ENCODE peak calls at places on chromosomes 2 and 18, in seven cellular contexts. A is lower lobe of right lung, Y is WERI-Rb-1, X is testis, T is brain microvascular endothelial cell, U is fibroblast of the aortic adventitia, J is mammary epithelial cell. B is an unnamed sample.

GRCh38 chr2:127707890-127708648 is 6.8 kb downstream of the SFT2D3 start:
- DNase-seq in A (no peak), Y (no peak), X (peak), T (no peak), U (peak), J (peak), B (no peak)

GRCh38 chr2:44778221-44778654 is 163.3 kb upstream of the SIX3 start:
- DNase-seq in A (no peak), Y (peak), X (no peak), T (no peak), U (no peak), J (no peak), B (no peak)

GRCh38 chr2:25372405-25373268 is 30.9 kb upstream of the DNMT3A start:
- DNase-seq in A (no peak), Y (peak), X (no peak), T (no peak), U (no peak), J (no peak), B (no peak)

GRCh38 chr18:51390695-51391094 is 193.2 kb upstream of the MEX3C start:
- DNase-seq in A (no peak), Y (peak), X (no peak), T (peak), U (no peak), J (peak), B (no peak)

GRCh38 chr2:239305222-239305575 is 95.6 kb downstream of the HDAC4 start:
- DNase-seq in A (no peak), Y (no peak), X (peak), T (no peak), U (no peak), J (no peak), B (no peak)

GRCh38 chr2:3325458-3326181 is 52.0 kb downstream of the EIPR1 start:
- DNase-seq in A (no peak), Y (no peak), X (no peak), T (no peak), U (no peak), J (no peak), B (no peak)

GRCh38 chr2:219065484-219065883 is 4.8 kb upstream of the IHH start:
- DNase-seq in A (no peak), Y (no peak), X (no peak), T (no peak), U (no peak), J (no peak), B (no peak)

GRCh38 chr2:25164526-25164925 is 3.9 kb downstream of the POMC start:
- DNase-seq in A (no peak), Y (no peak), X (no peak), T (no peak), U (no peak), J (no peak), B (no peak)

GRCh38 chr2:183995632-183996031 is 602.7 kb upstream of the ZNF804A start:
- DNase-seq in A (no peak), Y (no peak), X (no peak), T (peak), U (no peak), J (no peak), B (no peak)

GRCh38 chr18:49031511-49032188 is 80.9 kb upstream of the SMAD7 start:
- DNase-seq in A (no peak), Y (no peak), X (no peak), T (no peak), U (no peak), J (no peak), B (no peak)

GRCh38 chr2:88694015-88694414 is 2.5 kb downstream of the RPIA start:
- DNase-seq in A (peak), Y (no peak), X (no peak), T (no peak), U (no peak), J (no peak), B (no peak)

GRCh38 chr2:54728669-54729120 is 5.2 kb downstream of the EML6 start:
- DNase-seq in A (no peak), Y (no peak), X (no peak), T (peak), U (peak), J (peak), B (peak)

GRCh38 chr2:112920923-112921532 is 10.1 kb downstream of the IL37 start:
- DNase-seq in A (no peak), Y (no peak), X (no peak), T (peak), U (no peak), J (peak), B (no peak)

GRCh38 chr2:132415256-132416079 is 1.1 kb upstream of the GPR39 start:
- DNase-seq in A (no peak), Y (peak), X (no peak), T (no peak), U (peak), J (peak), B (no peak)

GRCh38 chr2:170264522-170264860 is 86.5 kb downstream of the MYO3B start:
- DNase-seq in A (no peak), Y (no peak), X (no peak), T (no peak), U (no peak), J (no peak), B (no peak)

GRCh38 chr2:68590702-68591101 is 52.7 kb upstream of the PROKR1 start:
- DNase-seq in A (no peak), Y (no peak), X (no peak), T (no peak), U (no peak), J (no peak), B (no peak)

GRCh38 chr2:32894119-32894728 is 52.5 kb upstream of the LTBP1 start:
- DNase-seq in A (no peak), Y (no peak), X (no peak), T (no peak), U (no peak), J (no peak), B (no peak)

GRCh38 chr2:228507870-228508269 is 326.4 kb upstream of the SPHKAP start:
- DNase-seq in A (no peak), Y (no peak), X (no peak), T (no peak), U (peak), J (no peak), B (no peak)

GRCh38 chr18:80247403-80247916 is at the start of gene PARD6G:
- DNase-seq in A (peak), Y (peak), X (peak), T (peak), U (peak), J (peak), B (no peak)

GRCh38 chr2:30267161-30267568 is 35.8 kb downstream of the LBH start:
- DNase-seq in A (no peak), Y (peak), X (no peak), T (no peak), U (no peak), J (no peak), B (no peak)

GRCh38 chr2:27320958-27321543 is 1.8 kb downstream of the MPV17 start:
- DNase-seq in A (peak), Y (peak), X (peak), T (peak), U (peak), J (peak), B (peak)

GRCh38 chr18:53380063-53380639 is 844.3 kb downstream of the MBD2 start:
- DNase-seq in A (no peak), Y (no peak), X (no peak), T (no peak), U (no peak), J (peak), B (peak)

GRCh38 chr2:86350751-86351150 is 13.3 kb upstream of the REEP1 start:
- DNase-seq in A (no peak), Y (no peak), X (no peak), T (no peak), U (no peak), J (no peak), B (no peak)

GRCh38 chr18:44742741-44743311 is 62.1 kb downstream of the SETBP1 start:
- DNase-seq in A (no peak), Y (peak), X (peak), T (peak), U (peak), J (no peak), B (peak)

GRCh38 chr2:35428548-35428947 is 927.0 kb upstream of the CRIM1 start:
- DNase-seq in A (peak), Y (peak), X (peak), T (peak), U (no peak), J (peak), B (no peak)

GRCh38 chr18:48973731-48974130 is 23.0 kb upstream of the SMAD7 start:
- DNase-seq in A (no peak), Y (no peak), X (no peak), T (no peak), U (no peak), J (peak), B (no peak)

GRCh38 chr2:165803123-165803760 is 9.2 kb upstream of the GALNT3 start:
- DNase-seq in A (no peak), Y (no peak), X (peak), T (peak), U (peak), J (peak), B (no peak)

GRCh38 chr2:19799881-19800780 is 101.7 kb downstream of the TTC32 start:
- DNase-seq in A (no peak), Y (no peak), X (no peak), T (no peak), U (no peak), J (peak), B (no peak)

GRCh38 chr2:10771786-10772185 is 40.8 kb downstream of the PDIA6 start:
- DNase-seq in A (no peak), Y (no peak), X (no peak), T (no peak), U (no peak), J (no peak), B (no peak)

GRCh38 chr2:10772868-10773215 is 39.7 kb downstream of the PDIA6 start:
- DNase-seq in A (no peak), Y (no peak), X (no peak), T (no peak), U (no peak), J (no peak), B (no peak)

GRCh38 chr2:10772201-10772867 is 40.3 kb downstream of the PDIA6 start:
- DNase-seq in A (no peak), Y (no peak), X (no peak), T (no peak), U (no peak), J (no peak), B (no peak)

GRCh38 chr2:10773841-10774341 is 38.7 kb downstream of the PDIA6 start:
- DNase-seq in A (no peak), Y (no peak), X (no peak), T (no peak), U (no peak), J (peak), B (no peak)

DNA sequence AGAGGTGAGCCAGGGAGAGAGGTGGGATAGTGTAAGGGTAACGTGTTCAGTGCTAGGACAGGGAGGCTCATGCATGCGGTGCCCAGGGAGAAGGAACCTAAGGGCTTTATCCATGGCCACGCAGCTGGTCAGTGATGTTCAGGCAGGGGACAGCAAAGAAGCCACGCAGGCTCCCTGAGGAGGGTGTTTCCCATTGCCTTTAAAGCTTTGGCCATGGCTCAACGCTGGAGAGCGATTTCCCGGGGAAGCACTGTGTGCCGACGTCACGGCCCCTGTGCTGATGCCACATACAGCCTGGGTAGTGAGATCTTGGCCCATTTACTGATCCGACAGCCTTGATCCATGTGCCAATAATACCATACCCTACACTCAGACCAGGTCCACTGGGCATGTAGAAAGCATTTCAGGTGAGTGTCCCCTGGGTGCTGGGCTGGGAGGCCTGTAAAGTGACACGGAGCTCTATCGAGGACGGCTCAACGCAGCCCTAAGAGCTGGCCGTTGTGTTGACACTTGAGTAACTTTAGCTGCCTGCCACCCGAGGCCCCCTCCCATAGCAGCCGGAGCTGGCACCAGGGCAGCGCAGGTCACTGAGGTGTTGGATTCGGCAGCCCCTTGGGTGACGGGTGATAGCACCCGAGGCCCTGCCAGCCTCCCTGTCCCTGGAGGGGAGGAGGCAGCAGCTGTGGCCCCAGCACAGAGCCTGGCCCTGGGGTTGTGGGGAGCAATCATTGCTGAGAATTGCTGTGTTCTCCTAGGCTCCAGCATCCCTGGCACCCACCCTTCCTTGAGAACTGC is 41.4 kb downstream of the PDIA6 start:
- DNase-seq in A (no peak), Y (no peak), X (no peak), T (no peak), U (no peak), J (no peak), B (no peak)
- TF ChIP-seq CTCF in A (no peak), Y (no peak), X (no peak), T (no peak), U (no peak), J (no peak), B (no peak)

DNA sequence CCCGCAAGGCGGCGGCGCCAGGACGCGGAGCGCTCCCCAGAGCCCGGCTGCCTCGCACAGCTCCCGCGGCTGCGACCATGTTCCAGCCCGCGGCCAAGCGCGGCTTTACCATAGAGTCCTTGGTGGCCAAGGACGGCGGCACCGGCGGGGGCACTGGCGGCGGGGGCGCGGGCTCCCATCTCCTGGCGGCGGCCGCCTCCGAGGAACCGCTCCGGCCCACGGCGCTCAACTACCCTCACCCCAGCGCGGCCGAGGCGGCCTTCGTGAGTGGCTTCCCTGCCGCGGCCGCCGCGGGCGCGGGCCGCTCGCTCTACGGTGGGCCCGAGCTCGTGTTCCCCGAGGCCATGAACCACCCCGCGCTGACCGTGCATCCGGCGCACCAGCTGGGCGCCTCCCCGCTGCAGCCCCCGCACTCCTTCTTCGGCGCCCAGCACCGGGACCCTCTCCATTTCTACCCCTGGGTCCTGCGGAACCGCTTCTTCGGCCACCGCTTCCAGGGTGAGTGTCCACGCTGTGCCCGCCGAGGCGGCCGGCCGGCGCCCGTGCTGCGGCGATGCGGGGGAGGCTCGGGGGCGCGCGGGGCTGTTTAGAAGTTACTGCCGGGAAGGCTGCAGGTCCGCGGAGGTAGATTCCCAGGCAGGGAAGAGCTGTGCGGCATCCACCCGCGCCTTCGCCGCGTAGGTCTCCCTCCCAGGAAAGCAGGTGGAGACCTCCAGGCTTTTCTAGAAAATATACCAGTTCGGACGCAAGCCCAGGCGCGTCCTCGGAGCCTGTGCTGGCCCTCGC is 749 bp downstream of the EMX1 start:
- DNase-seq in A (no peak), Y (peak), X (peak), T (no peak), U (no peak), J (no peak), B (no peak)
- H3K4me3 ChIP-seq in A (peak), Y (peak), X (peak), T (no peak), U (no peak), J (no peak), B (no peak)

DNA sequence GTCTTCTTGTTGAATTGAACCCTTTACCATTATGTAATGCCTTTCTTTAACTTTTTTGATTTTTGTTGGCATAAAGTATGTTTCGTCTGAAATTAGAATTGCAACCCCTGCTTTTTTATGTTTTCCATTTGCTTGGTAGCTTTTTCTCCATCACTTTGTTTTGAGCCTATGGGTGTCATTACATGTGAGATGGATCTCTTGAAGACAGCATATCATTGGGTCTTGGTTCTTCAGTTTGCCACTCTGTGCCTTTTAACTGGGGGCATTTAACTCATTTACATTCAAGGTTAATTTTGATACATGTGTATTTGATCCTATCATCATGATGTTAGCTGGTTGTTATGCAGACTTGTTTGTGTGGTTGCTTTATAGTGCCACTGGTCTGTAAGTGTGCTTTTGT is 489.4 kb upstream of the TNP1 start:
- DNase-seq in A (no peak), Y (no peak), X (no peak), T (no peak), U (no peak), J (no peak), B (no peak)
- TF ChIP-seq CTCF in A (no peak), Y (no peak), X (no peak), T (no peak), U (no peak), J (no peak), B (no peak)

DNA sequence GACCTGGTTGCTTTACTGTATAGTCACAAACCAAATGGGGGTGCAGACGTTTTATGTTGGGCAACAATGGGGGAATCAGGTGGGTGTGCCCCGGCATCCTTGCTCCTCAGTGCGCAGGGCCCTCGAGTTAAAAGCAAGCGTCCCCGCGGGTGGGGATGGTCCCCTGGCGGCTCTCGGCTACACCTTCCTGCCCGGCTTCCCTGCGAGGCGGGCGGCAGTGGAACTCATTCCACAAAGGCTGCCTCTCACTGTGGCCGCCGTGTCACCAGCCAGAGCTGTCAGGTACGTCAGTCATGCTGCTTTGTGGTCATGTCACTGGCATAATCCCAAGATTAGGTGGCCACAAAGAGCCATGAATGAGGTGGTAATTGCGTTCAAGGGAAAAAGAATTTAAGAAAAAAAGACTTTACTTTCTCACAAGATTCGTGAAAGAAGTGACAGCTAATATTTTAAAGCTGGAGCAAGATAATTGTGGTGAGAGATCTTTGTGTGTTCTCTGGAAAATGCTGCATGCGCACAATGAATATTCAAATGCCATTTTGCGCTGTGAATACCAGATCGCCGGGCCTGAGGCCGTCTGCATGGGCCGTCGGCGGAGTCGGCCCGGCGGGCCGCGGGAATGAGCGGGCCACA is 82.4 kb upstream of the LDLRAD4 start:
- DNase-seq in A (no peak), Y (no peak), X (no peak), T (no peak), U (no peak), J (peak), B (no peak)
- H3K4me3 ChIP-seq in A (peak), Y (peak), X (peak), T (peak), U (peak), J (peak), B (peak)

GRCh38 chr2:235762832-235763598 is 269.2 kb downstream of the AGAP1 start:
- DNase-seq in A (no peak), Y (no peak), X (no peak), T (no peak), U (no peak), J (no peak), B (no peak)
- TF ChIP-seq CTCF in A (no peak), Y (no peak), X (no peak), T (peak), U (no peak), J (peak), B (no peak)

DNA sequence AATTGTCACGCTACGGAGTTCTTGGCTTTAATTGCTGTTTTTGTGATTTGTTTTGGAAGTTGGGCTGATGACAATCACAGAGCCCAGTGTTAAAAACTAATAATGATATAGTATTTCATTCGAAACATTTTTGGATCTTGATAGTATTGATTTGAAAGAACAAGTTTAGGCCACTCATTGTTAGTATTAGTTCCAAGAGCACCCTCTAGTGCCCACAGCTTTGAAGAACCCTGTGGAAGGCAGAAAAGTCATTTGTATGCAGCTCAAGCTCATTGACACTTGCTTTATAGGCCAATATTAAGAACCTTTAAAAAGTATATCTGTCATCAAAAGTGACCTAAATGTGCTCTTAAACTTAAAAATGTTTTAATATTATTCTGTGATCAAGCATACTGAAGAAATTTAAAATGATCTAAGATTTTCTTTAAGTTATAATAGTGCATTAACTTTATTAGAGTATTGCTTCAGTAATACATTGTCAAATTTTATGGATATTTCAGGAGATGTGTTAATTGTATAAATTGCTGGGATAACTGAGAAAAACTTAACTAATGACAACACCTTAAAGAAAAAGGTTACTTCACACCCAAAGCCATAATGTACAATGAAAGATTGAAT is 191.0 kb downstream of the GRB14 start:
- DNase-seq in A (no peak), Y (peak), X (peak), T (peak), U (peak), J (peak), B (peak)
- H3K4me3 ChIP-seq in A (no peak), Y (no peak), X (no peak), T (no peak), U (no peak), J (no peak), B (no peak)

DNA sequence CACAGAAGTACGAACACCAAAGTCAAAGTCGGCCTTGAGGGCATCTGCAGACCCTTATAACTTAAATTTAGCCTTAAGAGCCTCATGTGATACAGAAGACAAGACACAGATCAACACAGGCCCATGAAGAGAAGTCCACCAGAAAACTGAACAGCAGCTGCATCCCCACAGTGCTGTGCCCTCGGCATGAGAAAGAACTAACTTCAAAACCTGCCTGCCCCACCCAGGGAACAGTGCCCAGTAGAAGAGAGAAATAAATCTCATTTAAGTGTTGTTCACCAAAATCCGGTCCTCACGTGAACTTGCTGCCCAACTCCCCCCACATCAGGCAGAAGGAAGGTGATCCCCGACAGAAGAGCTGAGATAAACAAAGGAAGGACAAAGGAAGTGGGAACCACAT is 73.7 kb downstream of the PXDN start:
- DNase-seq in A (no peak), Y (no peak), X (peak), T (no peak), U (no peak), J (no peak), B (no peak)
- TF ChIP-seq CTCF in A (no peak), Y (no peak), X (no peak), T (no peak), U (no peak), J (no peak), B (no peak)

B was measured in AG09309.